ENCODE peak calls at places on chromosomes 11 and 22, in five cellular contexts. Z, G, C, Q and K are unnamed samples.

GRCh38 chr11:86447763-86448480 is 73.2 kb downstream of the CCDC81 start:
- DNase-seq in Z (no peak), G (no peak), C (no peak), Q (no peak), K (no peak)

GRCh38 chr11:104772806-104773241 is 125.4 kb downstream of the CASP12 start:
- DNase-seq in Z (no peak), G (no peak), C (no peak), Q (no peak), K (peak; percentile 6)

GRCh38 chr11:72618801-72619200 is 55.4 kb downstream of the PDE2A start:
- DNase-seq in Z (no peak), G (no peak), C (no peak), Q (no peak), K (no peak)

GRCh38 chr11:80980221-80980620 is 1539.4 kb upstream of the TENM4 start:
- DNase-seq in Z (no peak), G (no peak), C (no peak), Q (no peak), K (no peak)

GRCh38 chr11:5257296-5257695 is 2.7 kb upstream of the HBG2 start:
- DNase-seq in Z (no peak), G (no peak), C (no peak), Q (no peak), K (no peak)

GRCh38 chr11:75275581-75275980 is 35.0 kb downstream of the TPBGL start:
- DNase-seq in Z (no peak), G (no peak), C (no peak), Q (no peak), K (no peak)

GRCh38 chr22:37193629-37194191 is 5.7 kb upstream of the C1QTNF6 start:
- DNase-seq in Z (peak; percentile 43), G (no peak), C (no peak), Q (peak; percentile 32), K (no peak)

GRCh38 chr22:39524089-39524752 is 3.9 kb downstream of the ATF4 start:
- DNase-seq in Z (no peak), G (no peak), C (no peak), Q (no peak), K (no peak)

GRCh38 chr22:23137905-23138520 is 3.8 kb downstream of the RSPH14 start:
- DNase-seq in Z (no peak), G (no peak), C (peak; percentile 86), Q (peak; percentile 71), K (no peak)

GRCh38 chr11:64234840-64235379 is 526 bp downstream of the VEGFB start:
- DNase-seq in Z (no peak), G (peak; percentile 70), C (no peak), Q (no peak), K (no peak)

GRCh38 chr11:92453055-92453454 is 228.4 kb downstream of the FAT3 start:
- DNase-seq in Z (no peak), G (no peak), C (no peak), Q (no peak), K (no peak)

GRCh38 chr22:19419464-19420178 is 11.9 kb downstream of the HIRA start:
- DNase-seq in Z (no peak), G (no peak), C (peak; percentile 55), Q (peak; percentile 93), K (no peak)

GRCh38 chr22:27474112-27474571 is 327.4 kb downstream of the MN1 start:
- DNase-seq in Z (no peak), G (no peak), C (no peak), Q (no peak), K (no peak)

GRCh38 chr11:110028904-110029303 is 64.3 kb upstream of the ZC3H12C start:
- DNase-seq in Z (no peak), G (no peak), C (peak; percentile 53), Q (no peak), K (no peak)

GRCh38 chr11:131305005-131305404 is 65.4 kb upstream of the NTM start:
- DNase-seq in Z (no peak), G (no peak), C (no peak), Q (no peak), K (no peak)
- TF ChIP-seq ATF3 in Z (no peak), G (no peak), C (no peak), Q (no peak), K (no peak)

GRCh38 chr11:124934862-124935547 is 842 bp downstream of the HEPACAM start:
- DNase-seq in Z (peak; percentile 78), G (no peak), C (no peak), Q (no peak), K (no peak)

GRCh38 chr11:124928942-124929663 is 6.7 kb downstream of the HEPACAM start:
- DNase-seq in Z (no peak), G (no peak), C (no peak), Q (no peak), K (no peak)

GRCh38 chr11:124935548-124936514 is at the start of gene HEPACAM:
- DNase-seq in Z (peak; percentile 13), G (no peak), C (no peak), Q (no peak), K (no peak)

GRCh38 chr11:124930799-124931198 is 5.0 kb downstream of the HEPACAM start:
- DNase-seq in Z (no peak), G (no peak), C (no peak), Q (no peak), K (no peak)
- TF ChIP-seq SP1 in Z (no peak), G (no peak), C (no peak), Q (no peak), K (no peak)

GRCh38 chr22:47231759-47232158 is 469.3 kb downstream of the TBC1D22A start:
- DNase-seq in Z (no peak), G (no peak), C (no peak), Q (no peak), K (no peak)
- H3K9me3 ChIP-seq in Z (peaks cover 7% of the 10 kb centered on the region), G (peaks cover 70% of the 10 kb centered on the region), C (no peaks in the 10 kb centered on the region), Q (no peaks in the 10 kb centered on the region), K (no peaks in the 10 kb centered on the region)

GRCh38 chr11:44226472-44226871 is 83.5 kb downstream of the ALX4 start:
- DNase-seq in Z (no peak), G (no peak), C (no peak), Q (no peak), K (no peak)
- TF ChIP-seq ATF3 in Z (no peak), G (no peak), C (no peak), Q (no peak), K (no peak)

GRCh38 chr11:90753546-90753945 is 530.7 kb upstream of the CHORDC1 start:
- DNase-seq in Z (no peak), G (no peak), C (no peak), Q (no peak), K (no peak)
- TF ChIP-seq SP1 in Z (no peak), G (no peak), C (no peak), Q (no peak), K (no peak)

GRCh38 chr22:47322854-47323253 is 560.4 kb downstream of the TBC1D22A start:
- DNase-seq in Z (no peak), G (no peak), C (no peak), Q (no peak), K (no peak)
- H3K9me3 ChIP-seq in Z (peaks cover 8% of the 10 kb centered on the region), G (peaks cover 71% of the 10 kb centered on the region), C (no peaks in the 10 kb centered on the region), Q (no peaks in the 10 kb centered on the region), K (peaks cover 13% of the 10 kb centered on the region)

GRCh38 chr11:45324459-45324858 is 38.3 kb upstream of the SYT13 start:
- DNase-seq in Z (no peak), G (no peak), C (no peak), Q (no peak), K (no peak)

GRCh38 chr11:45323598-45324249 is 37.6 kb upstream of the SYT13 start:
- DNase-seq in Z (no peak), G (peak; percentile 32), C (no peak), Q (no peak), K (no peak)

GRCh38 chr11:45321669-45322068 is 35.5 kb upstream of the SYT13 start:
- DNase-seq in Z (no peak), G (no peak), C (no peak), Q (no peak), K (no peak)

GRCh38 chr11:45322111-45322705 is 36.1 kb upstream of the SYT13 start:
- DNase-seq in Z (no peak), G (no peak), C (no peak), Q (no peak), K (no peak)

GRCh38 chr11:45322891-45323597 is 36.9 kb upstream of the SYT13 start:
- DNase-seq in Z (no peak), G (peak; percentile 11), C (no peak), Q (no peak), K (no peak)
- TF ChIP-seq ATF3 in Z (no peak), G (no peak), C (no peak), Q (no peak), K (no peak)

DNA sequence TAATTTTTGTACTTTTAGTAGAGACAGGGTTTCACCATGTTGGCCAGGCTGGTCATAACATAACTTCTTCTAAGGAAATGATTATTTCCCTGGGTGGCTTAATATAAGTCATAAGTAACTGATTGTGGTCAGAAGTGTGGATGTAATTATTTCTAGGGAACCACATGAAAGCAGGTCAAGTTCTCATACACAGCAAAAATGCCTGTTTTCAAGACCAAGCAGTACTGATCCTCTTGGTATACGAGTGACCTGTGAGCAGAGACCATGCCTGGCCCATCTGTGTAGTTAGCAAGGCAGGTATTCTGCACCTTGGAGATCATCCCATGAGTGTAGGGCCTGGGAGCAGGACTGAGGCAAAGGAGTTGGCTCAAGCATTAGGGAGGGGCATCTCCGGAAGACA is 32.5 kb upstream of the NUCB2 start:
- DNase-seq in Z (no peak), G (no peak), C (peak; percentile 52), Q (no peak), K (no peak)
- TF ChIP-seq SP1 in Z (no peak), G (no peak), C (no peak), Q (no peak), K (no peak)

GRCh38 chr22:48905206-48905975 is 922.3 kb downstream of the BRD1 start:
- DNase-seq in Z (no peak), G (no peak), C (no peak), Q (no peak), K (no peak)
- H3K9me3 ChIP-seq in Z (no peaks in the 10 kb centered on the region), G (no peaks in the 10 kb centered on the region), C (no peaks in the 10 kb centered on the region), Q (no peaks in the 10 kb centered on the region), K (no peaks in the 10 kb centered on the region)